ENCODE peak calls at places on chromosomes 16 and 17, in four cellular contexts. T, X, E and A are unnamed samples.

GRCh38 chr16:24015923-24016322 is 180.1 kb downstream of the PRKCB start:
- DNase-seq in T (no peak), X (no peak), E (no peak), A (no peak)

GRCh38 chr16:4288148-4288921 is 15.5 kb upstream of the TFAP4 start:
- DNase-seq in X (peak), T (peak), E (peak), A (peak)

GRCh38 chr17:50653738-50654137 is 19.1 kb downstream of the ABCC3 start:
- DNase-seq in X (no peak), T (no peak), E (no peak), A (no peak)

GRCh38 chr16:64910351-64910750 is 211.5 kb downstream of the CDH11 start:
- DNase-seq in T (no peak), X (no peak), E (no peak), A (no peak)

GRCh38 chr17:82235775-82236141 is 6.9 kb downstream of the SLC16A3 start:
- DNase-seq in T (no peak), E (no peak), X (no peak), A (no peak)

GRCh38 chr17:78679495-78680395 is 102.3 kb downstream of the CYTH1 start:
- DNase-seq in T (no peak), E (no peak), X (no peak), A (no peak)

GRCh38 chr17:59972778-59973177 is 8.2 kb upstream of the RNFT1 start:
- DNase-seq in E (no peak), T (no peak), X (no peak), A (no peak)

GRCh38 chr16:68229431-68230175 is 6.3 kb downstream of the ESRP2 start:
- DNase-seq in T (no peak), E (no peak), X (peak), A (peak)

GRCh38 chr17:83203472-83204221 is 124.2 kb downstream of the METRNL start:
- DNase-seq in T (peak), E (no peak), X (no peak), A (no peak)

GRCh38 chr17:12136646-12137045 is 116.0 kb downstream of the MAP2K4 start:
- DNase-seq in X (no peak), T (no peak), E (no peak), A (no peak)

GRCh38 chr16:66489818-66490217 is 60.1 kb downstream of the TK2 start:
- DNase-seq in X (no peak), E (no peak), T (no peak), A (no peak)

GRCh38 chr16:54526916-54527315 is 240.3 kb upstream of the IRX3 start:
- DNase-seq in E (no peak), X (no peak), T (no peak), A (no peak)

GRCh38 chr17:73798111-73798748 is 154.0 kb upstream of the SDK2 start:
- DNase-seq in E (no peak), X (no peak), T (no peak), A (no peak)

GRCh38 chr17:62720126-62720850 is 87.8 kb downstream of the MARCHF10 start:
- DNase-seq in E (no peak), T (no peak), X (no peak), A (no peak)

GRCh38 chr16:10729649-10730048 is 14.0 kb upstream of the NUBP1 start:
- DNase-seq in E (no peak), X (no peak), T (no peak), A (no peak)

GRCh38 chr16:75227361-75228142 is 8.8 kb downstream of the CTRB1 start:
- DNase-seq in T (no peak), X (no peak), E (no peak), A (no peak)

GRCh38 chr17:56596741-56597494 is 3.4 kb downstream of the NOG start:
- DNase-seq in E (no peak), T (peak), X (no peak), A (no peak)

GRCh38 chr17:27540300-27541105 is 84.3 kb downstream of the KSR1 start:
- DNase-seq in E (no peak), X (no peak), T (no peak), A (no peak)

GRCh38 chr16:528111-529011 is 849 bp downstream of the CAPN15 start:
- DNase-seq in T (peak), X (no peak), E (peak), A (peak)

GRCh38 chr17:74466111-74466784 is at the start of gene CD300A:
- DNase-seq in X (no peak), T (peak), E (no peak), A (no peak)

GRCh38 chr16:84665843-84666242 is 17.5 kb downstream of the KLHL36 start:
- DNase-seq in T (no peak), E (no peak), X (no peak), A (no peak)

GRCh38 chr16:22326771-22327445 is 29.7 kb downstream of the POLR3E start:
- DNase-seq in T (no peak), E (no peak), X (no peak), A (no peak)

GRCh38 chr16:53087101-53087500 is 32.3 kb downstream of the CHD9 start:
- DNase-seq in E (no peak), T (no peak), X (no peak), A (no peak)

GRCh38 chr16:11586856-11587642 is at the start of gene LITAF:
- DNase-seq in T (peak), X (peak), E (peak), A (peak)

GRCh38 chr17:2723505-2723996 is 12.0 kb upstream of the CLUH start:
- DNase-seq in X (no peak), E (no peak), T (no peak), A (no peak)

GRCh38 chr16:79644977-79645667 is 44.6 kb upstream of the MAF start:
- DNase-seq in T (no peak), E (no peak), X (no peak), A (no peak)

GRCh38 chr16:61957075-61957474 is 79.2 kb downstream of the CDH8 start:
- DNase-seq in E (no peak), T (no peak), X (no peak), A (no peak)

GRCh38 chr16:50306287-50306686 is 39.9 kb downstream of the ADCY7 start:
- DNase-seq in E (no peak), T (no peak), X (no peak), A (no peak)

GRCh38 chr17:82171750-82172375 is 40.8 kb downstream of the CCDC57 start:
- DNase-seq in T (no peak), E (no peak), X (no peak), A (no peak)

GRCh38 chr17:15513859-15514446 is 46.5 kb upstream of the CDRT4 start:
- DNase-seq in X (no peak), E (no peak), T (no peak), A (no peak)

GRCh38 chr16:84194470-84195200 is 3.7 kb downstream of the ADAD2 start:
- DNase-seq in X (no peak), T (peak), E (no peak), A (peak)

GRCh38 chr16:76941091-76941490 is 249.9 kb upstream of the MON1B start:
- DNase-seq in E (no peak), T (no peak), X (no peak), A (no peak)

GRCh38 chr16:69595127-69596036 is 29.6 kb downstream of the NFAT5 start:
- DNase-seq in E (no peak), X (no peak), T (no peak), A (no peak)